ENCODE peak calls at places on chromosomes 3 and 15, in five cellular contexts. U is neural progenitor cell, Z is breast epithelium, L is neuronal stem cell, D is ovary. A is an unnamed sample.
A peak's percentile ranks its signal among the peaks of the same experiment; 100 is the strongest.

GRCh38 chr3:87333393-87333892 is 57.1 kb upstream of the POU1F1 start:
- DNase-seq in U (no peak), Z (no peak), L (no peak), D (no peak), A (peak; percentile 38)

GRCh38 chr15:38414351-38414750 is 39.6 kb upstream of the FAM98B start:
- DNase-seq in U (peak; percentile 64), Z (no peak), L (peak; percentile 20), D (peak; percentile 54), A (peak; percentile 40)

GRCh38 chr3:635393-635792 is 438.8 kb downstream of the CHL1 start:
- DNase-seq in U (no peak), Z (no peak), L (no peak), D (no peak), A (no peak)

GRCh38 chr3:42653560-42654330 is at the start of gene ZBTB47:
- DNase-seq in U (peak; percentile 41), Z (peak; percentile 58), L (no peak), D (peak; percentile 66), A (peak; percentile 26)

GRCh38 chr15:90388462-90389182 is 580 bp downstream of the IQGAP1 start:
- DNase-seq in U (peak; percentile 73), Z (peak; percentile 69), L (peak; percentile 35), D (peak; percentile 78), A (peak; percentile 81)

GRCh38 chr3:157176108-157176507 is 16.2 kb upstream of the CCNL1 start:
- DNase-seq in U (no peak), Z (no peak), L (no peak), D (peak; percentile 19), A (no peak)

GRCh38 chr3:102032491-102033383 is 183.4 kb downstream of the NFKBIZ start:
- DNase-seq in U (no peak), Z (no peak), L (no peak), D (no peak), A (no peak)

GRCh38 chr3:46935989-46936620 is 40.4 kb downstream of the CCDC12 start:
- DNase-seq in U (no peak), Z (no peak), L (no peak), D (no peak), A (no peak)

GRCh38 chr15:40340740-40341400 is at the start of gene CCDC9B:
- DNase-seq in U (peak; percentile 55), Z (peak; percentile 96), L (no peak), D (peak; percentile 85), A (peak; percentile 88)

GRCh38 chr3:127446756-127447155 is 143.8 kb downstream of the TPRA1 start:
- DNase-seq in U (no peak), Z (peak; percentile 28), L (no peak), D (no peak), A (no peak)

GRCh38 chr3:12577379-12577778 is 20.5 kb downstream of the MKRN2 start:
- DNase-seq in U (no peak), Z (no peak), L (no peak), D (no peak), A (no peak)

GRCh38 chr3:117285721-117286120 is 576.1 kb downstream of the TUSC7 start:
- DNase-seq in U (no peak), Z (no peak), L (no peak), D (no peak), A (no peak)

GRCh38 chr15:76299786-76300185 is 11.5 kb downstream of the ETFA start:
- DNase-seq in U (no peak), Z (no peak), L (no peak), D (no peak), A (no peak)

DNA sequence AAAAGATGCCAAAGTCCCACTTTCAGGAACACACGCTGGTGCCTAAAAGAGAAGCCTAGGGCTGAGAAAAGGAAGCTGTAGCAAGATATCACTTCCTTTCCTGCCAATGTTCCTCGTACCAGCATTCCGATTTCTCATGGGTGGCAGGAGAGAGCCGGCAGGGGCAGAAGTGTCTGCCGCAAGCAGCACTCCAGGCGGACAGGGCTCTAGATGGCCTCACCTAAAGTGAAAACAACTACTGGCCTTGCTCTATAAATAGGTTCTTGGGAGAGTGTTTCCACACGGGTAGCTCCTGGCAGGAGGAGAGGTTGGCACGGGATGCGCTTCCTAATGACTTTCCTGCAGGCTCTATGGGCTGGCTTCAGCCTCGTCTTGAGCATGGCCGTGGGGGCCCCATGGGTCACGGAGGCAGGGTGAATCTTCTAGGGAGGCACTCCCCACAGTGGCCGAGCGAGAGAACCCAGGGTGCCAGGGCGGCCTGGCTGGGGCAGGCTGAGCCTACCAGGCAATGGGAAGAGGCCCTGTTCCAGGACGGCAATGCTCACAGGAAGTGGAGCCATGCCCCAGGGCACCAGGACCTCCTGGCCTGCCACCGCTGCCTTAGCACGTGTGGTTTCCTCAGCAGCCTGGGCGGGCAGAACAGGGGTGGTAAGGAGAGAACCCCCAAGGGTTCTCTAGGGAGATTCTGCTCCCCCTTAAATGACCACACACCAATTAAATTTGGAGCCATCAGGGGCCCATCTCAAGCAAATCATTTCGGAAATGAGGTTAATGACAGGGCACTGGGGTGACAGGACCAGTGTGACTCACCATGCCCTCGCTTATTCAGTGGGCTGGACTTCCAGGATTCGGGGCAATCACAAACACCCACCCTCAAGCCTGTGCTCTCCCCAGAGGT is 14.6 kb upstream of the DUSP7 start:
- DNase-seq in U (no peak), Z (no peak), L (no peak), D (no peak), A (no peak)
- H3K4me1 ChIP-seq in U (peaks cover 12% of the 10 kb centered on the region), Z (peaks cover 4% of the 10 kb centered on the region), L (no peaks in the 10 kb centered on the region), D (no peaks in the 10 kb centered on the region), A (no peaks in the 10 kb centered on the region)

GRCh38 chr3:111864821-111865656 is 6.0 kb downstream of the PHLDB2 start:
- DNase-seq in U (no peak), Z (no peak), L (no peak), D (no peak), A (peak; percentile 67)
- H3K4me3 ChIP-seq in U (no peak overlapping the region), Z (no peak overlapping the region), L (no peak overlapping the region), D (no peak overlapping the region), A (no peak overlapping the region)

GRCh38 chr3:66615643-66616301 is 115.0 kb upstream of the LRIG1 start:
- DNase-seq in U (no peak), Z (no peak), L (no peak), D (no peak), A (no peak)
- H3K27ac ChIP-seq in U (no peak overlapping the region), Z (no peak overlapping the region), L (no peak overlapping the region), D (no peak overlapping the region), A (no peak overlapping the region)

GRCh38 chr3:30666564-30667249 is 60.3 kb downstream of the TGFBR2 start:
- DNase-seq in U (no peak), Z (no peak), L (no peak), D (no peak), A (no peak)

GRCh38 chr3:30664449-30664848 is 58.0 kb downstream of the TGFBR2 start:
- DNase-seq in U (no peak), Z (no peak), L (no peak), D (no peak), A (no peak)

GRCh38 chr3:30664884-30665283 is 58.5 kb downstream of the TGFBR2 start:
- DNase-seq in U (no peak), Z (no peak), L (no peak), D (no peak), A (no peak)

GRCh38 chr3:30667250-30667585 is 60.8 kb downstream of the TGFBR2 start:
- DNase-seq in U (peak; percentile 70), Z (no peak), L (peak; percentile 30), D (no peak), A (peak; percentile 60)

GRCh38 chr3:30665539-30665938 is 59.1 kb downstream of the TGFBR2 start:
- DNase-seq in U (no peak), Z (no peak), L (no peak), D (no peak), A (no peak)
- H3K4me1 ChIP-seq in U (peaks cover 32% of the 10 kb centered on the region), Z (no peaks in the 10 kb centered on the region), L (peaks cover 32% of the 10 kb centered on the region), D (peaks cover 2% of the 10 kb centered on the region), A (peaks cover 8% of the 10 kb centered on the region)

GRCh38 chr3:136513367-136513766 is 238.8 kb downstream of the STAG1 start:
- DNase-seq in U (no peak), Z (no peak), L (no peak), D (no peak), A (no peak)
- H3K4me3 ChIP-seq in U (no peak overlapping the region), Z (no peak overlapping the region), L (no peak overlapping the region), D (no peak overlapping the region), A (no peak overlapping the region)

GRCh38 chr3:123696796-123697195 is 111.9 kb upstream of the HACD2 start:
- DNase-seq in U (no peak), Z (no peak), L (no peak), D (no peak), A (no peak)
- H3K27ac ChIP-seq in U (no peak overlapping the region), Z (peak overlapping the region; percentile 88), L (no peak overlapping the region), D (no peak overlapping the region), A (no peak overlapping the region)

GRCh38 chr3:177145402-177145801 is 51.9 kb downstream of the TBL1XR1 start:
- DNase-seq in U (no peak), Z (no peak), L (no peak), D (no peak), A (no peak)
- H3K4me1 ChIP-seq in U (peaks cover 20% of the 10 kb centered on the region), Z (peaks cover 2% of the 10 kb centered on the region), L (no peaks in the 10 kb centered on the region), D (peaks cover 12% of the 10 kb centered on the region), A (peaks cover 18% of the 10 kb centered on the region)

DNA sequence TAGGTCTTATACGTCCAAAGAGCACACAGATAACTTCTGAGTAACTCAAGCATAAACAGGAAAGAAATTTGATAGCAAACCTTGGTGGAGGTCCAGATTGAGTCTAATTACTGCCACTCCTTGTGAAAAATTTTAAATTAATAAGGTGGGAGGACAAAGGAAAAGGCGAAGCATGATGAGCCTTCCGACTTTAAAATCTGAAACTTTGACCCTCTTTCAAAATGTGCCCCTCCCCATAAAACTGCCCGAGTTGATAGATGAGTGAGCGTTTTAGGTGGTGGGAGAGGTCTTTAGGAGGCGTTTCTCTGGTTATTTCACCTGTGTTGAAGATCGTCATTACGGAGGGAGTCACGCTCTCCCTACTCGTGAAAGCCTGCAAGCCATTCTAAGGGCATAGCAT is 126.9 kb upstream of the ROBO2 start:
- DNase-seq in U (no peak), Z (no peak), L (no peak), D (no peak), A (no peak)
- H3K4me3 ChIP-seq in U (no peak overlapping the region), Z (no peak overlapping the region), L (no peak overlapping the region), D (no peak overlapping the region), A (no peak overlapping the region)

GRCh38 chr3:53151465-53151864 is 9.5 kb upstream of the PRKCD start:
- DNase-seq in U (no peak), Z (no peak), L (no peak), D (no peak), A (no peak)
- H3K27ac ChIP-seq in U (no peak overlapping the region), Z (no peak overlapping the region), L (no peak overlapping the region), D (no peak overlapping the region), A (no peak overlapping the region)

GRCh38 chr3:120437559-120437958 is 13.2 kb downstream of the FSTL1 start:
- DNase-seq in U (no peak), Z (no peak), L (no peak), D (no peak), A (no peak)
- H3K4me1 ChIP-seq in U (peaks cover 6% of the 10 kb centered on the region), Z (no peaks in the 10 kb centered on the region), L (peaks cover 2% of the 10 kb centered on the region), D (peaks cover 31% of the 10 kb centered on the region), A (peaks cover 15% of the 10 kb centered on the region)

A was measured in SJCRH30.